ENCODE peak calls at places on chromosomes 3 and 15, in ten cellular contexts. One of them, this sample, is unnamed.

GRCh38 chr15:86829251-86829650 is 749.6 kb downstream of the AGBL1 start:
- DNase-seq in tibial nerve: no peak
- DNase-seq in Peyer's patch: no peak
- DNase-seq in prostate gland: no peak
- DNase-seq in esophagus squamous epithelium: no peak
- DNase-seq in HCT116: no peak
- DNase-seq in IMR-90: no peak
- DNase-seq in gastrocnemius medialis: no peak
- DNase-seq in testis: no peak
- DNase-seq in uterus: no peak
- DNase-seq in this sample: no peak

GRCh38 chr3:13976469-13976868 is 96.6 kb upstream of the WNT7A start:
- DNase-seq in IMR-90: no peak
- DNase-seq in gastrocnemius medialis: no peak
- DNase-seq in tibial nerve: no peak
- DNase-seq in testis: no peak
- DNase-seq in HCT116: no peak
- DNase-seq in prostate gland: no peak
- DNase-seq in Peyer's patch: no peak
- DNase-seq in esophagus squamous epithelium: no peak
- DNase-seq in uterus: no peak
- DNase-seq in this sample: no peak

GRCh38 chr3:126128504-126129407 is 44.8 kb upstream of the SLC41A3 start:
- DNase-seq in testis: no peak
- DNase-seq in HCT116: no peak
- DNase-seq in uterus: peak
- DNase-seq in gastrocnemius medialis: peak
- DNase-seq in IMR-90: no peak
- DNase-seq in esophagus squamous epithelium: no peak
- DNase-seq in Peyer's patch: peak
- DNase-seq in prostate gland: no peak
- DNase-seq in tibial nerve: no peak
- DNase-seq in this sample: peak

GRCh38 chr3:186589856-186590579 is 19.5 kb downstream of the DNAJB11 start:
- DNase-seq in testis: no peak
- DNase-seq in gastrocnemius medialis: no peak
- DNase-seq in HCT116: peak
- DNase-seq in IMR-90: peak
- DNase-seq in tibial nerve: no peak
- DNase-seq in uterus: no peak
- DNase-seq in prostate gland: no peak
- DNase-seq in Peyer's patch: peak
- DNase-seq in esophagus squamous epithelium: no peak
- DNase-seq in this sample: no peak

GRCh38 chr3:52404391-52404790 is 40.5 kb downstream of the SEMA3G start:
- DNase-seq in tibial nerve: no peak
- DNase-seq in Peyer's patch: peak
- DNase-seq in testis: no peak
- DNase-seq in esophagus squamous epithelium: no peak
- DNase-seq in prostate gland: no peak
- DNase-seq in uterus: no peak
- DNase-seq in gastrocnemius medialis: no peak
- DNase-seq in HCT116: no peak
- DNase-seq in IMR-90: no peak
- DNase-seq in this sample: no peak

GRCh38 chr3:141478139-141478538 is 8.7 kb upstream of the RASA2 start:
- DNase-seq in tibial nerve: no peak
- DNase-seq in uterus: no peak
- DNase-seq in testis: no peak
- DNase-seq in gastrocnemius medialis: no peak
- DNase-seq in prostate gland: no peak
- DNase-seq in IMR-90: no peak
- DNase-seq in esophagus squamous epithelium: no peak
- DNase-seq in HCT116: no peak
- DNase-seq in Peyer's patch: no peak
- DNase-seq in this sample: no peak

GRCh38 chr3:134796313-134797079 is 1.4 kb downstream of the EPHB1 start:
- DNase-seq in esophagus squamous epithelium: no peak
- DNase-seq in IMR-90: no peak
- DNase-seq in testis: peak
- DNase-seq in gastrocnemius medialis: no peak
- DNase-seq in HCT116: no peak
- DNase-seq in uterus: no peak
- DNase-seq in tibial nerve: no peak
- DNase-seq in prostate gland: no peak
- DNase-seq in Peyer's patch: no peak
- DNase-seq in this sample: no peak

GRCh38 chr3:9729419-9729818 is 2.1 kb upstream of the BRPF1 start:
- DNase-seq in uterus: no peak
- DNase-seq in testis: no peak
- DNase-seq in prostate gland: no peak
- DNase-seq in Peyer's patch: no peak
- DNase-seq in gastrocnemius medialis: no peak
- DNase-seq in tibial nerve: no peak
- DNase-seq in IMR-90: no peak
- DNase-seq in HCT116: no peak
- DNase-seq in esophagus squamous epithelium: no peak
- DNase-seq in this sample: no peak

GRCh38 chr3:32321095-32321835 is 70.4 kb upstream of the CMTM7 start:
- DNase-seq in IMR-90: no peak
- DNase-seq in gastrocnemius medialis: no peak
- DNase-seq in tibial nerve: no peak
- DNase-seq in esophagus squamous epithelium: no peak
- DNase-seq in HCT116: no peak
- DNase-seq in prostate gland: no peak
- DNase-seq in testis: no peak
- DNase-seq in uterus: no peak
- DNase-seq in Peyer's patch: no peak
- DNase-seq in this sample: no peak

GRCh38 chr15:65071381-65071811 is 3.6 kb upstream of the RASL12 start:
- DNase-seq in uterus: peak
- DNase-seq in gastrocnemius medialis: no peak
- DNase-seq in tibial nerve: no peak
- DNase-seq in HCT116: no peak
- DNase-seq in Peyer's patch: no peak
- DNase-seq in IMR-90: no peak
- DNase-seq in esophagus squamous epithelium: no peak
- DNase-seq in prostate gland: no peak
- DNase-seq in testis: peak
- DNase-seq in this sample: no peak

GRCh38 chr15:29822100-29822684 is at the start of gene TJP1:
- DNase-seq in tibial nerve: peak
- DNase-seq in testis: peak
- DNase-seq in gastrocnemius medialis: peak
- DNase-seq in Peyer's patch: peak
- DNase-seq in prostate gland: peak
- DNase-seq in uterus: peak
- DNase-seq in HCT116: no peak
- DNase-seq in esophagus squamous epithelium: no peak
- DNase-seq in IMR-90: peak
- DNase-seq in this sample: peak
- TF ChIP-seq POLR2A in tibial nerve: peak
- TF ChIP-seq POLR2A in testis: no peak
- TF ChIP-seq POLR2A in gastrocnemius medialis: peak
- TF ChIP-seq POLR2A in Peyer's patch: peak
- TF ChIP-seq POLR2A in prostate gland: peak
- TF ChIP-seq POLR2A in uterus: peak
- TF ChIP-seq POLR2A in HCT116: peak
- TF ChIP-seq POLR2A in esophagus squamous epithelium: no peak
- TF ChIP-seq POLR2A in IMR-90: peak
- TF ChIP-seq POLR2A in this sample: peak

GRCh38 chr3:149593416-149594160 is 64.2 kb downstream of the WWTR1 start:
- DNase-seq in testis: no peak
- DNase-seq in IMR-90: no peak
- DNase-seq in Peyer's patch: no peak
- DNase-seq in prostate gland: no peak
- DNase-seq in esophagus squamous epithelium: no peak
- DNase-seq in HCT116: no peak
- DNase-seq in gastrocnemius medialis: no peak
- DNase-seq in uterus: no peak
- DNase-seq in tibial nerve: no peak
- DNase-seq in this sample: no peak

GRCh38 chr3:149592758-149593240 is 65.0 kb downstream of the WWTR1 start:
- DNase-seq in Peyer's patch: no peak
- DNase-seq in esophagus squamous epithelium: no peak
- DNase-seq in IMR-90: no peak
- DNase-seq in testis: peak
- DNase-seq in tibial nerve: no peak
- DNase-seq in prostate gland: no peak
- DNase-seq in HCT116: no peak
- DNase-seq in gastrocnemius medialis: peak
- DNase-seq in uterus: no peak
- DNase-seq in this sample: peak

GRCh38 chr3:149599236-149599635 is 58.6 kb downstream of the WWTR1 start:
- DNase-seq in uterus: no peak
- DNase-seq in esophagus squamous epithelium: no peak
- DNase-seq in prostate gland: no peak
- DNase-seq in tibial nerve: peak
- DNase-seq in Peyer's patch: no peak
- DNase-seq in testis: peak
- DNase-seq in HCT116: no peak
- DNase-seq in gastrocnemius medialis: no peak
- DNase-seq in IMR-90: no peak
- DNase-seq in this sample: no peak

GRCh38 chr3:149600619-149601018 is 57.2 kb downstream of the WWTR1 start:
- DNase-seq in prostate gland: no peak
- DNase-seq in uterus: no peak
- DNase-seq in gastrocnemius medialis: no peak
- DNase-seq in IMR-90: no peak
- DNase-seq in Peyer's patch: no peak
- DNase-seq in esophagus squamous epithelium: no peak
- DNase-seq in tibial nerve: no peak
- DNase-seq in HCT116: no peak
- DNase-seq in testis: no peak
- DNase-seq in this sample: no peak

DNA sequence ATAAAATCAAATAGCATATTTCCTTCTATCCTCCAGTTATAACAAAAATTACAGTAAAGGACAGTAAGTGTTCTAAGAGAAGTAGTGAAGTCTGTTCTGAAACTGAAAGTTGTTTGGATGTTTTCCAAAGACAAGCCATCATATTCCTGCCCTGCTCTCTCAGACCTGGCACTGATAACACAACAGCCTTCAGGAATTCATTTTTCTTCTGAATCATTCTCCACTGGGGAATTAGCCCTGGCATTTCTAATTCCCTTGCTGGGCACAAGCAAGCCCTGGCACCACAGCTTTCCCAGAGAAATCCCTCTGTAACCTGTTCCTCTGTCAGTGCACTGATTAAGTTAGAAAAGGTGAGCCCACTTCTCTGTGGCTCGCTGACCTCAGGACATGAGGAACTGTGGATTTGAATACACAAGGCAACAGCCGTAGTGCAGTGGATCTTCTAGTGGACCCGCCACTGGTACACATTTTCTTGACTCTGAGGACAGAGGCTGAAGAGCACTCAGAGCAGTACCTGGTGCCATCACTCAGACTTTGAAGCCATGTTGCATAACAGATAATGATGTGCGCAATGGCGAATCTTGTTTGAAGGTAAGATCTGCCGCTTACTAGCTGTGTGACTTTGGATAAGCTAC is 61.6 kb downstream of the WWTR1 start:
- DNase-seq in tibial nerve: no peak
- DNase-seq in gastrocnemius medialis: no peak
- DNase-seq in Peyer's patch: no peak
- DNase-seq in uterus: no peak
- DNase-seq in esophagus squamous epithelium: no peak
- DNase-seq in testis: no peak
- DNase-seq in HCT116: no peak
- DNase-seq in IMR-90: peak
- DNase-seq in prostate gland: no peak
- DNase-seq in this sample: peak
- H3K27ac ChIP-seq in tibial nerve: peak
- H3K27ac ChIP-seq in gastrocnemius medialis: no peak
- H3K27ac ChIP-seq in Peyer's patch: no peak
- H3K27ac ChIP-seq in uterus: peak
- H3K27ac ChIP-seq in esophagus squamous epithelium: peak
- H3K27ac ChIP-seq in testis: no peak
- H3K27ac ChIP-seq in HCT116: peak
- H3K27ac ChIP-seq in IMR-90: no peak
- H3K27ac ChIP-seq in prostate gland: no peak
- H3K27ac ChIP-seq in this sample: peak

GRCh38 chr3:187740446-187741399 is 4.5 kb downstream of the BCL6 start:
- DNase-seq in prostate gland: peak
- DNase-seq in gastrocnemius medialis: peak
- DNase-seq in IMR-90: peak
- DNase-seq in HCT116: no peak
- DNase-seq in testis: peak
- DNase-seq in uterus: peak
- DNase-seq in esophagus squamous epithelium: no peak
- DNase-seq in tibial nerve: peak
- DNase-seq in Peyer's patch: peak
- DNase-seq in this sample: peak

GRCh38 chr3:187738400-187739124 is 6.7 kb downstream of the BCL6 start:
- DNase-seq in prostate gland: peak
- DNase-seq in HCT116: peak
- DNase-seq in gastrocnemius medialis: peak
- DNase-seq in Peyer's patch: peak
- DNase-seq in uterus: peak
- DNase-seq in IMR-90: peak
- DNase-seq in tibial nerve: peak
- DNase-seq in esophagus squamous epithelium: peak
- DNase-seq in testis: peak
- DNase-seq in this sample: peak

GRCh38 chr3:187739125-187739560 is 6.1 kb downstream of the BCL6 start:
- DNase-seq in uterus: no peak
- DNase-seq in prostate gland: no peak
- DNase-seq in HCT116: no peak
- DNase-seq in testis: peak
- DNase-seq in gastrocnemius medialis: no peak
- DNase-seq in esophagus squamous epithelium: no peak
- DNase-seq in tibial nerve: no peak
- DNase-seq in IMR-90: no peak
- DNase-seq in Peyer's patch: no peak
- DNase-seq in this sample: peak

GRCh38 chr3:187738089-187738399 is 7.2 kb downstream of the BCL6 start:
- DNase-seq in gastrocnemius medialis: no peak
- DNase-seq in tibial nerve: no peak
- DNase-seq in esophagus squamous epithelium: no peak
- DNase-seq in prostate gland: no peak
- DNase-seq in HCT116: no peak
- DNase-seq in uterus: no peak
- DNase-seq in testis: no peak
- DNase-seq in IMR-90: no peak
- DNase-seq in Peyer's patch: no peak
- DNase-seq in this sample: no peak

GRCh38 chr3:187739561-187740445 is 5.5 kb downstream of the BCL6 start:
- DNase-seq in testis: peak
- DNase-seq in uterus: peak
- DNase-seq in gastrocnemius medialis: peak
- DNase-seq in tibial nerve: peak
- DNase-seq in Peyer's patch: peak
- DNase-seq in esophagus squamous epithelium: peak
- DNase-seq in IMR-90: peak
- DNase-seq in HCT116: peak
- DNase-seq in prostate gland: peak
- DNase-seq in this sample: peak
- TF ChIP-seq POLR2A in testis: no peak
- TF ChIP-seq POLR2A in uterus: no peak
- TF ChIP-seq POLR2A in gastrocnemius medialis: peak
- TF ChIP-seq POLR2A in tibial nerve: peak
- TF ChIP-seq POLR2A in Peyer's patch: peak
- TF ChIP-seq POLR2A in esophagus squamous epithelium: no peak
- TF ChIP-seq POLR2A in IMR-90: peak
- TF ChIP-seq POLR2A in HCT116: no peak
- TF ChIP-seq POLR2A in prostate gland: peak
- TF ChIP-seq POLR2A in this sample: peak

GRCh38 chr3:84958495-84959469 is at the start of gene CADM2:
- DNase-seq in uterus: peak
- DNase-seq in testis: peak
- DNase-seq in gastrocnemius medialis: peak
- DNase-seq in esophagus squamous epithelium: peak
- DNase-seq in IMR-90: peak
- DNase-seq in prostate gland: peak
- DNase-seq in tibial nerve: peak
- DNase-seq in HCT116: no peak
- DNase-seq in Peyer's patch: peak
- DNase-seq in this sample: peak
- H3K27ac ChIP-seq in uterus: no peak
- H3K27ac ChIP-seq in testis: no peak
- H3K27ac ChIP-seq in gastrocnemius medialis: peak
- H3K27ac ChIP-seq in esophagus squamous epithelium: no peak
- H3K27ac ChIP-seq in IMR-90: no peak
- H3K27ac ChIP-seq in prostate gland: no peak
- H3K27ac ChIP-seq in tibial nerve: no peak
- H3K27ac ChIP-seq in HCT116: no peak
- H3K27ac ChIP-seq in Peyer's patch: no peak
- H3K27ac ChIP-seq in this sample: no peak

This sample was measured in adrenal gland.